ENCODE peak calls at places on chromosomes 12 and 14, in nine cellular contexts. One of them, this sample, is unnamed. For H3K4me1, the result is how much of the 10 kb centered on the place peaks cover.

GRCh38 chr12:27424631-27425230 is 21.8 kb upstream of the SMCO2 start:
- DNase-seq in PC-3: peak
- DNase-seq in lower lobe of right lung: no peak
- DNase-seq in hepatocyte: peak
- DNase-seq in tibial artery: no peak
- DNase-seq in fibroblast of lung: peak
- DNase-seq in cardiac muscle cell: peak
- DNase-seq in neural progenitor cell: peak
- DNase-seq in body of pancreas: peak
- DNase-seq in this sample: no peak

GRCh38 chr14:62763951-62764350 is 281.3 kb downstream of the KCNH5 start:
- DNase-seq in tibial artery: no peak
- DNase-seq in lower lobe of right lung: no peak
- DNase-seq in PC-3: no peak
- DNase-seq in body of pancreas: no peak
- DNase-seq in fibroblast of lung: no peak
- DNase-seq in cardiac muscle cell: no peak
- DNase-seq in neural progenitor cell: no peak
- DNase-seq in hepatocyte: no peak
- DNase-seq in this sample: no peak

GRCh38 chr12:111031956-111032919 is 111.9 kb upstream of the MYL2 start:
- DNase-seq in PC-3: no peak
- DNase-seq in fibroblast of lung: no peak
- DNase-seq in cardiac muscle cell: no peak
- DNase-seq in tibial artery: no peak
- DNase-seq in hepatocyte: no peak
- DNase-seq in neural progenitor cell: no peak
- DNase-seq in lower lobe of right lung: no peak
- DNase-seq in body of pancreas: no peak
- DNase-seq in this sample: no peak

GRCh38 chr12:8554451-8555195 is 13.9 kb upstream of the CLEC4E start:
- DNase-seq in cardiac muscle cell: peak
- DNase-seq in lower lobe of right lung: no peak
- DNase-seq in tibial artery: no peak
- DNase-seq in body of pancreas: no peak
- DNase-seq in neural progenitor cell: no peak
- DNase-seq in hepatocyte: peak
- DNase-seq in fibroblast of lung: peak
- DNase-seq in PC-3: peak
- DNase-seq in this sample: no peak

GRCh38 chr14:64212666-64213065 is 81.5 kb downstream of the ESR2 start:
- DNase-seq in PC-3: no peak
- DNase-seq in lower lobe of right lung: no peak
- DNase-seq in cardiac muscle cell: no peak
- DNase-seq in tibial artery: no peak
- DNase-seq in hepatocyte: no peak
- DNase-seq in fibroblast of lung: no peak
- DNase-seq in body of pancreas: no peak
- DNase-seq in neural progenitor cell: no peak
- DNase-seq in this sample: no peak

GRCh38 chr14:73895939-73896338 is 9.3 kb downstream of the ZNF410 start:
- DNase-seq in tibial artery: no peak
- DNase-seq in neural progenitor cell: no peak
- DNase-seq in cardiac muscle cell: no peak
- DNase-seq in PC-3: no peak
- DNase-seq in hepatocyte: no peak
- DNase-seq in fibroblast of lung: no peak
- DNase-seq in lower lobe of right lung: no peak
- DNase-seq in body of pancreas: no peak
- DNase-seq in this sample: no peak

GRCh38 chr12:98355322-98355721 is 160.1 kb upstream of the TMPO start:
- DNase-seq in body of pancreas: no peak
- DNase-seq in fibroblast of lung: no peak
- DNase-seq in tibial artery: no peak
- DNase-seq in cardiac muscle cell: peak
- DNase-seq in PC-3: peak
- DNase-seq in lower lobe of right lung: no peak
- DNase-seq in neural progenitor cell: no peak
- DNase-seq in hepatocyte: no peak
- DNase-seq in this sample: no peak

GRCh38 chr14:37047996-37048395 is 124.4 kb downstream of the SLC25A21 start:
- DNase-seq in hepatocyte: no peak
- DNase-seq in fibroblast of lung: no peak
- DNase-seq in neural progenitor cell: no peak
- DNase-seq in tibial artery: no peak
- DNase-seq in PC-3: peak
- DNase-seq in lower lobe of right lung: no peak
- DNase-seq in cardiac muscle cell: no peak
- DNase-seq in body of pancreas: no peak
- DNase-seq in this sample: no peak

GRCh38 chr12:121376754-121377697 is 22.9 kb upstream of the RNF34 start:
- DNase-seq in PC-3: no peak
- DNase-seq in fibroblast of lung: no peak
- DNase-seq in body of pancreas: no peak
- DNase-seq in hepatocyte: no peak
- DNase-seq in tibial artery: no peak
- DNase-seq in lower lobe of right lung: no peak
- DNase-seq in neural progenitor cell: no peak
- DNase-seq in cardiac muscle cell: no peak
- DNase-seq in this sample: no peak

GRCh38 chr14:59511916-59512530 is 27.7 kb downstream of the JKAMP start:
- DNase-seq in lower lobe of right lung: no peak
- DNase-seq in body of pancreas: no peak
- DNase-seq in cardiac muscle cell: peak
- DNase-seq in PC-3: peak
- DNase-seq in fibroblast of lung: no peak
- DNase-seq in hepatocyte: no peak
- DNase-seq in tibial artery: no peak
- DNase-seq in neural progenitor cell: peak
- DNase-seq in this sample: no peak

GRCh38 chr14:67432088-67432564 is 20.2 kb upstream of the PLEK2 start:
- DNase-seq in body of pancreas: no peak
- DNase-seq in hepatocyte: no peak
- DNase-seq in fibroblast of lung: no peak
- DNase-seq in PC-3: no peak
- DNase-seq in tibial artery: no peak
- DNase-seq in lower lobe of right lung: no peak
- DNase-seq in cardiac muscle cell: no peak
- DNase-seq in neural progenitor cell: no peak
- DNase-seq in this sample: no peak

GRCh38 chr12:66035289-66035961 is 95.1 kb downstream of the LLPH start:
- DNase-seq in cardiac muscle cell: peak
- DNase-seq in PC-3: peak
- DNase-seq in neural progenitor cell: peak
- DNase-seq in body of pancreas: no peak
- DNase-seq in tibial artery: no peak
- DNase-seq in hepatocyte: peak
- DNase-seq in lower lobe of right lung: no peak
- DNase-seq in fibroblast of lung: peak
- DNase-seq in this sample: no peak

GRCh38 chr14:75995372-75996041 is 9.9 kb downstream of the IFT43 start:
- DNase-seq in fibroblast of lung: peak
- DNase-seq in PC-3: no peak
- DNase-seq in lower lobe of right lung: no peak
- DNase-seq in hepatocyte: no peak
- DNase-seq in tibial artery: peak
- DNase-seq in body of pancreas: no peak
- DNase-seq in cardiac muscle cell: peak
- DNase-seq in neural progenitor cell: no peak
- DNase-seq in this sample: peak

GRCh38 chr12:5907812-5908211 is 37.2 kb downstream of the ANO2 start:
- DNase-seq in hepatocyte: no peak
- DNase-seq in cardiac muscle cell: peak
- DNase-seq in PC-3: no peak
- DNase-seq in neural progenitor cell: no peak
- DNase-seq in tibial artery: no peak
- DNase-seq in fibroblast of lung: no peak
- DNase-seq in lower lobe of right lung: no peak
- DNase-seq in body of pancreas: no peak
- DNase-seq in this sample: no peak

GRCh38 chr12:62631531-62632520 is 165.2 kb downstream of the MON2 start:
- DNase-seq in cardiac muscle cell: peak
- DNase-seq in neural progenitor cell: peak
- DNase-seq in lower lobe of right lung: peak
- DNase-seq in body of pancreas: peak
- DNase-seq in tibial artery: peak
- DNase-seq in hepatocyte: peak
- DNase-seq in PC-3: no peak
- DNase-seq in fibroblast of lung: peak
- DNase-seq in this sample: peak

DNA sequence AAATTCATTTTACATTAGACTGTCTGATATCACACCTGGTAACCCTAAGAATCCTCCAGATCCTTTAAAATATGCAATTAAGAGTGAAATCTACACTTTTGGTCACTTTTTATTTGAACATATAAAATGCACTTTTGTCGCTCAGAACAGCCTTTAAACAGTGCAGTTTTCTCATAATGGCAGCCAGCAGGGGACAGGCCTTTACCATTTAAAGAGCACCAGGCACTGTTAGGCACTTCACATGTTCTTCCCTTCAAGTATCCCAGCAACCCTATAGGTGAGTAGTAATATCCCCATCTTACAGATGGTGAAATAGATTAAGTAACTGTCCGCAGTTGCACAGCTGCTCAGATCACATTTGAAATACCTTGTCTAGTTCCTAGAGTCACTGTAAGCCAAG is 11.3 kb upstream of the SAMD4A start:
- DNase-seq in fibroblast of lung: no peak
- DNase-seq in cardiac muscle cell: no peak
- DNase-seq in body of pancreas: no peak
- DNase-seq in PC-3: peak
- DNase-seq in lower lobe of right lung: no peak
- DNase-seq in hepatocyte: no peak
- DNase-seq in tibial artery: no peak
- DNase-seq in neural progenitor cell: no peak
- DNase-seq in this sample: no peak
- TF ChIP-seq CTCF in fibroblast of lung: peak
- TF ChIP-seq CTCF in cardiac muscle cell: peak
- TF ChIP-seq CTCF in body of pancreas: no peak
- TF ChIP-seq CTCF in PC-3: peak
- TF ChIP-seq CTCF in lower lobe of right lung: no peak
- TF ChIP-seq CTCF in hepatocyte: no peak
- TF ChIP-seq CTCF in tibial artery: no peak
- TF ChIP-seq CTCF in neural progenitor cell: peak
- TF ChIP-seq CTCF in this sample: no peak

GRCh38 chr12:32588604-32589003 is 90.5 kb upstream of the DNM1L start:
- DNase-seq in PC-3: no peak
- DNase-seq in hepatocyte: no peak
- DNase-seq in fibroblast of lung: no peak
- DNase-seq in cardiac muscle cell: no peak
- DNase-seq in neural progenitor cell: no peak
- DNase-seq in tibial artery: no peak
- DNase-seq in body of pancreas: no peak
- DNase-seq in lower lobe of right lung: no peak
- DNase-seq in this sample: no peak

GRCh38 chr12:32585680-32586079 is 93.4 kb upstream of the DNM1L start:
- DNase-seq in PC-3: no peak
- DNase-seq in hepatocyte: no peak
- DNase-seq in fibroblast of lung: no peak
- DNase-seq in body of pancreas: no peak
- DNase-seq in cardiac muscle cell: no peak
- DNase-seq in tibial artery: no peak
- DNase-seq in neural progenitor cell: no peak
- DNase-seq in lower lobe of right lung: no peak
- DNase-seq in this sample: no peak

GRCh38 chr12:32586390-32586789 is 92.7 kb upstream of the DNM1L start:
- DNase-seq in lower lobe of right lung: no peak
- DNase-seq in hepatocyte: no peak
- DNase-seq in PC-3: peak
- DNase-seq in cardiac muscle cell: peak
- DNase-seq in tibial artery: no peak
- DNase-seq in neural progenitor cell: no peak
- DNase-seq in body of pancreas: no peak
- DNase-seq in fibroblast of lung: peak
- DNase-seq in this sample: no peak

GRCh38 chr12:32589165-32589891 is 89.8 kb upstream of the DNM1L start:
- DNase-seq in PC-3: no peak
- DNase-seq in lower lobe of right lung: no peak
- DNase-seq in tibial artery: no peak
- DNase-seq in hepatocyte: no peak
- DNase-seq in cardiac muscle cell: no peak
- DNase-seq in neural progenitor cell: no peak
- DNase-seq in body of pancreas: no peak
- DNase-seq in fibroblast of lung: no peak
- DNase-seq in this sample: no peak

DNA sequence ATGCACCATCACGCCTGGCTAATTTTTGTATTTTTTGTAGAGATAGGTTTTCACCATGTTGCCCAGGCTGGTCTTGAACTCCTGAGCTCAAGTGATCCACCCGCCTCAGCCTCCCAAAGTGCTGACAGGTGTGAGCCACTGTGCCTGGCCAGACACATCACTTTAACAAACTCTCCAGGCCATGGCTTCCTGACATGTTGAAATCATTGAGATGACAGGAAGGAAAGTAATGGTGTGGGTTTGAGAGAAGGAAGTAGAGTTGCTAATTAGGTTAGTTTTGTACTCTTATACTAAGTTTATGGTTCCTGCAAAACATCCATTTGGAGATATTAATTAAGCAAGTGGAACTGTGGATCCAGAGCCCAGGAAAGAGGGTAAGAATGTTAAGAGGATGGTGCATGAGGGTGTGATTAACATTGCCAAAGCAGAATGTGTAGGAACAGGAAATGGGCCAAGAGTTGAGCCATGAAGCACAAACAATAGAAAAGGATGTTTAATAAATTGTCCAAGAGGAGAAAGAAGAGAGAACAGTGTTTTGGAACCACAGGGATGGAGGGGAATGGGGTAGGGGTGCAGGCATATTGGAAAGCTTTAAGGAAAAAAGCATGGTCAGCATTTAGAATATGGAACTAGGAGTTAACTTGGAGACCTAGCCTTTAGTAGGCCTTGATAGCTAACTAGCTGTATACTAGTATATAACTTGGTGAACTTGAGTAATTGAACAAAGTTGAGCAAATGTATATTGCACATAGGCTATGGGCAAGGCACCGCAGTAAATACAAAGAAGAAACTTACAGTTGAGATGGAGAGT is 91.4 kb upstream of the DNM1L start:
- DNase-seq in neural progenitor cell: no peak
- DNase-seq in body of pancreas: no peak
- DNase-seq in cardiac muscle cell: no peak
- DNase-seq in tibial artery: no peak
- DNase-seq in fibroblast of lung: no peak
- DNase-seq in hepatocyte: no peak
- DNase-seq in lower lobe of right lung: no peak
- DNase-seq in PC-3: no peak
- DNase-seq in this sample: no peak
- H3K4me1 ChIP-seq in neural progenitor cell: under half
- H3K4me1 ChIP-seq in body of pancreas: under half
- H3K4me1 ChIP-seq in cardiac muscle cell: under half
- H3K4me1 ChIP-seq in tibial artery: under half
- H3K4me1 ChIP-seq in fibroblast of lung: under half
- H3K4me1 ChIP-seq in hepatocyte: under half
- H3K4me1 ChIP-seq in lower lobe of right lung: under half
- H3K4me1 ChIP-seq in PC-3: under half
- H3K4me1 ChIP-seq in this sample: under half

GRCh38 chr12:54213084-54213483 is 24.3 kb upstream of the SMUG1 start:
- DNase-seq in fibroblast of lung: no peak
- DNase-seq in PC-3: no peak
- DNase-seq in body of pancreas: no peak
- DNase-seq in cardiac muscle cell: no peak
- DNase-seq in lower lobe of right lung: no peak
- DNase-seq in neural progenitor cell: no peak
- DNase-seq in tibial artery: no peak
- DNase-seq in hepatocyte: no peak
- DNase-seq in this sample: no peak
- TF ChIP-seq CTCF in fibroblast of lung: no peak
- TF ChIP-seq CTCF in PC-3: peak
- TF ChIP-seq CTCF in body of pancreas: no peak
- TF ChIP-seq CTCF in cardiac muscle cell: peak
- TF ChIP-seq CTCF in lower lobe of right lung: no peak
- TF ChIP-seq CTCF in neural progenitor cell: peak
- TF ChIP-seq CTCF in tibial artery: no peak
- TF ChIP-seq CTCF in hepatocyte: no peak
- TF ChIP-seq CTCF in this sample: no peak

GRCh38 chr12:68790081-68790951 is 17.7 kb upstream of the MDM2 start:
- DNase-seq in hepatocyte: no peak
- DNase-seq in PC-3: no peak
- DNase-seq in cardiac muscle cell: no peak
- DNase-seq in lower lobe of right lung: no peak
- DNase-seq in fibroblast of lung: no peak
- DNase-seq in neural progenitor cell: no peak
- DNase-seq in body of pancreas: no peak
- DNase-seq in tibial artery: no peak
- DNase-seq in this sample: no peak
- H3K4me1 ChIP-seq in hepatocyte: under half
- H3K4me1 ChIP-seq in PC-3: under half
- H3K4me1 ChIP-seq in cardiac muscle cell: under half
- H3K4me1 ChIP-seq in lower lobe of right lung: under half
- H3K4me1 ChIP-seq in fibroblast of lung: under half
- H3K4me1 ChIP-seq in neural progenitor cell: under half
- H3K4me1 ChIP-seq in body of pancreas: under half
- H3K4me1 ChIP-seq in tibial artery: under half
- H3K4me1 ChIP-seq in this sample: under half

This sample was measured in upper lobe of right lung.